ENCODE peak calls at places on chromosomes 4 and X, in six cellular contexts. M is MG63, X is WERI-Rb-1, K is HCT116, J is HFF-Myc, Y is left lung. R is an unnamed sample.

GRCh38 chrX:45070116-45071007 is 130.3 kb downstream of the DIPK2B start:
- DNase-seq in J (peak; percentile 14), Y (no peak), X (peak; percentile 23), M (no peak), K (peak; percentile 24), R (peak; percentile 36)

GRCh38 chr4:90825849-90826248 is 698.7 kb downstream of the CCSER1 start:
- DNase-seq in X (no peak), M (no peak), Y (no peak), J (no peak), K (no peak), R (no peak)

GRCh38 chrX:119190736-119191282 is 45.3 kb upstream of the PGRMC1 start:
- DNase-seq in M (no peak), J (peak; percentile 20), X (no peak), Y (no peak), K (no peak), R (no peak)

GRCh38 chrX:16516473-16516872 is 133.5 kb upstream of the S100G start:
- DNase-seq in K (no peak), X (no peak), J (peak; percentile 16), Y (no peak), M (no peak), R (no peak)

GRCh38 chr4:110614981-110615365 is 7.9 kb downstream of the PITX2 start:
- DNase-seq in J (no peak), K (no peak), X (no peak), Y (no peak), M (no peak), R (no peak)

GRCh38 chr4:26863512-26863911 is 2.9 kb downstream of the STIM2 start:
- DNase-seq in J (no peak), K (no peak), X (no peak), Y (no peak), M (no peak), R (no peak)

GRCh38 chrX:103531002-103531401 is 11.7 kb upstream of the RAB40A start:
- DNase-seq in J (peak; percentile 66), M (peak; percentile 21), Y (no peak), X (no peak), K (no peak), R (no peak)

GRCh38 chr4:175531405-175532091 is 280.5 kb downstream of the GPM6A start:
- DNase-seq in X (no peak), K (no peak), M (peak; percentile 33), Y (no peak), J (no peak), R (no peak)

GRCh38 chrX:149145845-149146285 is 359.2 kb downstream of the IDS start:
- DNase-seq in M (no peak), J (no peak), K (no peak), X (no peak), Y (no peak), R (no peak)

GRCh38 chr4:132593717-132594400 is 555.2 kb upstream of the PCDH10 start:
- DNase-seq in X (no peak), K (no peak), M (no peak), J (no peak), Y (no peak), R (no peak)

DNA sequence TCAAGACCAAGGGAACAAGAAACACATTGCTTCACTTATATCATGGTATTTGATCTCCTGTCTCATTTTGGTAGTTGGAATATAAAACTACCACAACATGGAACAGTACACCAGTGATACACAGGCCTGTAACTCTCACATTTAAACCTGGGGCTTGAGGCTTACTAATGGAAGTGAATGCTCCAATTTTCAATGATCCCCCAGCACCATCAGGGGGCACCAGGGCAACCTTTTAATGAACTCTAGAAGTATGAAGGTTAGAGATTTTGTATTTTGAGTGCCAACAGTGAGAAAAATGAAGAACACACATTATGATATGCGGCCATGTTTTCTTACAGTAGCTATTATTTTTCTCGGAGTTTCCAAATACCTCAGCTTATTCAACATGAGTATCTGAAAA is 50.7 kb downstream of the C4orf33 start:
- DNase-seq in K (no peak), X (no peak), J (no peak), Y (no peak), M (no peak), R (peak; percentile 9)
- H3K4me3 ChIP-seq in K (no peak overlapping the region), X (no peak overlapping the region), J (no peak overlapping the region), Y (no peak overlapping the region), M (no peak overlapping the region), R (no peak overlapping the region)

DNA sequence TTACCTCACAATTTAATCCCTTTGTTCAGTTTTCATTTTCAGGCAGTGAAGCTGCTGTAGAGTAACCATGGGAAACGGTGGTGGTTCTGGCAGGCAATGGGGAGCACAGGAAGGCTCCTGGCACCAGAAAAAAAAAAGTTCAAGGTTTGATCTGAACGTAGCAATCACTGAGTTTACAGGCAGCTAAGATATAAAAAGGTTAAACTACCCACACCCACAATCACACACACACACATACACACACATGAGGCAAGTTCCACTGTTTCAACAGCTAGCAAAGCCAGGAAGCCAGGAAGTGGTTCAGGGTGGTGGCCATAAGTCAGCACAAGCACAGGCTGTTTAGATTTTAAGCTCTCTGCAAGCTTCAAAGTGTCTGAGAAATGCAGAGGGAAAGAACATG is at the start of gene SULT1B1:
- DNase-seq in K (no peak), X (no peak), J (peak; percentile 25), M (peak; percentile 8), Y (no peak), R (no peak)
- H3K4me3 ChIP-seq in K (no peak within 1 kb of the TSS), X (no peak within 1 kb of the TSS), J (no peak within 1 kb of the TSS), M (peak within 1 kb of the TSS; percentile 34), Y (no peak within 1 kb of the TSS), R (peak within 1 kb of the TSS; percentile 17)

DNA sequence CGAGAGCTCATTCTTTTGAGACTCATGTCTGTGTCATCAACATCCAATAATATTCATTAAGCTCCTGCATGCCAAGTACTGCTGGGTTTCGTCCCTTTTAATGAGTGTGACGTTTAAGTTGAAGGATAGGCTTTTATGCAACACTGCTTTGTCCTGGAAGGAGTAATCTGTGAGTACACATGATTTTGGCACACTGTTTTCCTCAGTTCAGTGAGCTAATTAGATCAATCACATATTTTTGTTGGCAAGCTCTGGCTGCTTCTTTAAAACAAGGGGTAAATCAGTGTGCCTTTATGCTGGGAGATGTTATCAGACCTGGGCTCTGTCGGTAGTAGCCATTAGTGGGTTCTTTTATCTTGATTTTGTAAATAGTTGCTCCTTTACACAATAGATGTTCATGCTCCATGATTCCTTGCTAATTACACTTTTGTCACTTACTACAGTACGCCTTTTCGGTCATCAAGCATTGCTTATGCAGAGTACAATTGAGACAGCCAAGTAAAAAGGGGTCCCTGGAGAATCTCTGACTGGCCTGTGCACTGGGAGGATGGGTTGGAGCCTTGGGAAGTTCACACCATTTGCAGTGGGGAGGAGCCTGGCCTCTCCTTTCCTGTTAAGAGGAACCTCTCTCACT is 132.6 kb downstream of the FHIP1A start:
- DNase-seq in X (no peak), J (peak; percentile 12), M (peak; percentile 48), K (peak; percentile 21), Y (no peak), R (peak; percentile 54)
- H3K4me3 ChIP-seq in X (no peak overlapping the region), J (no peak overlapping the region), M (no peak overlapping the region), K (no peak overlapping the region), Y (no peak overlapping the region), R (peak overlapping the region; percentile 22)

DNA sequence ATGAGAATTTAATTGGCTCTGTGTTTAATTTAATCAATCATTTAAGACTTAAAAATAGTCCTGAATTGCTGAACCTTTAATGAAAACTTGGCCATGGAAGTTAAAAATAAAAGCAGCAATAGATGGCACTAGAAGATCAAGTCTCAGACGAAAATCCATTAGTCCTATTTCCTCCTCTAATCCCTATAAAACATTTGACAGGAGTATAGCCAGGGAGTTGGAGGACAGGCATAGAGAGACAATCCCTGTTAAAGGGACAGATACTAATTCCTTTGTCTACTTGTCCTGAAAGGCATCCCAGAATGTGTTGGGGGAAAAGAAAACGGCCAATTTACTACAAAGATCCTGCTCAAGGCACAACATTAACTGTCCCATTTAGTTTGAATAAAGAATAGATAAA is 276.3 kb upstream of the TACR3 start:
- DNase-seq in M (no peak), Y (no peak), X (peak; percentile 34), K (peak; percentile 56), J (no peak), R (no peak)
- H3K4me3 ChIP-seq in M (no peak overlapping the region), Y (no peak overlapping the region), X (peak overlapping the region; percentile 24), K (peak overlapping the region; percentile 26), J (no peak overlapping the region), R (no peak overlapping the region)

DNA sequence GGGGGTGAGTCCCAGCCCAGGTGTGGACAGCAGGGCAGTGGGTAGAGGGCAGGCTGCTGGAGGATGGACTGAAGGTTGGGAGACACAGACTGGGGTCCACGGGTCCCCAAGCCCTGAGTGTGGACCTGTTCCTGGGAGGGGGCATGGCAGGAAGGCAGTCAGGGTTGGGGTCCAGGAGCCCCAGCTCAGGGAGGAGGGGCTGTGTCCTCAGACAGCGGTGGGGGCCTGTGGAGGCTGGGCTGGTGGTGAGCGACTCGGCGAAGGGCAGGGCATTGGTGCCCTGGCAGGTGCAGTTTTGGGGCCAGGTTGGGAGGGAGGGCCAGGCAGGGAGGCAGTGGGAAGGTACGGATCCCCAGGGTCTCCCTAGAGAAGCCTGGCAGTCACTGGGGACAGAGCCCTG is 34.0 kb downstream of the DOK7 start:
- DNase-seq in Y (no peak), X (no peak), M (no peak), J (no peak), K (no peak), R (no peak)
- H3K4me3 ChIP-seq in Y (no peak overlapping the region), X (no peak overlapping the region), M (no peak overlapping the region), J (no peak overlapping the region), K (no peak overlapping the region), R (no peak overlapping the region)

GRCh38 chrX:2485789-2486345 is 14.9 kb downstream of the DHRSX start:
- DNase-seq in K (no peak), Y (peak; percentile 0), J (no peak), M (no peak), X (no peak), R (no peak)

GRCh38 chrX:2484232-2484631 is 16.5 kb downstream of the DHRSX start:
- DNase-seq in X (peak; percentile 0), M (no peak), K (no peak), J (no peak), Y (peak; percentile 22), R (no peak)

GRCh38 chrX:2483398-2483797 is 17.4 kb downstream of the DHRSX start:
- DNase-seq in K (no peak), M (no peak), X (no peak), J (no peak), Y (no peak), R (no peak)

GRCh38 chrX:2485460-2485753 is 15.4 kb downstream of the DHRSX start:
- DNase-seq in J (peak; percentile 36), Y (no peak), K (no peak), X (no peak), M (no peak), R (no peak)

DNA sequence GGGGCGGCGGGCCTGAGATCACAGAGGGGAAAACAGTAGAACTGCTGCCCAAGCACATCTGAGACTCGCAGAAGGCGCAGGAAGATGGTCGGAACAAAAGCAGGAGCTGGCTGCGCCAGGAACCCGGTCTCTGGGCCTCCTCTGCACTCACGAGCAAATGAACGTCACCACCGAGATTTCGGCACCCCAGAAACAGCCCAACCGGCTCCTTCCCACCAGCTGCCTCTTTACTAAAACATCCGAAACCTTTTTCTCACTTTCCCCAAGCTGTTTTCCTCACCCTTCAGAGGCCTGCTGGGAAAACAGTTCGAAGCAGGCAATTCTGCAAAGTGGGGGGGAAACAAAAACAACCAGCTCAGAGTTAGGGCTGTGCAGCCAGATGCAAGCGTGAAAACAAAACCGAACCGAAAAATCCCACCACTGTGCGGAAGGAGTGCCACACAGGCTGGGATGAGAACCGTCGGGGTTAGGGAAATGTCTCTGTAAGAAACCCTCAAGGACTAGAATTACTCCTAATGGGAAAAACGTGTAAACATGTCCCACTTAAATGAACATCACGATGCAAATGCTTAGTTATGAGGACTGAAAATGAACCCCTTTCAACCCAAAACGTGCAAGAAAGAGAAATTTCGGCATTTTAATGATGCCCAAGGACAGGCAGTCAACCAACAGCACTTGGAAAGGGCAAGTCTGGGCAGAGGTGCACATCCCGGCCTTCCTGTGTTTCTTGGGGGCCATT is 15.9 kb downstream of the DHRSX start:
- DNase-seq in M (no peak), X (no peak), K (no peak), Y (peak; percentile 32), J (no peak), R (no peak)
- H3K4me3 ChIP-seq in M (no peak overlapping the region), X (no peak overlapping the region), K (no peak overlapping the region), Y (no peak overlapping the region), J (peak overlapping the region; percentile 28), R (no peak overlapping the region)

GRCh38 chr4:68124262-68124661 is 5.4 kb downstream of the TMPRSS11F start:
- DNase-seq in X (no peak), Y (no peak), M (no peak), K (no peak), J (no peak), R (no peak)
- H3K4me3 ChIP-seq in X (no peak overlapping the region), Y (no peak overlapping the region), M (no peak overlapping the region), K (no peak overlapping the region), J (no peak overlapping the region), R (no peak overlapping the region)